ENCODE peak calls at places on chromosome 1, in six cellular contexts. One of them, this sample, is unnamed.

GRCh38 chr1:25246600-25247023 is 642 bp downstream of the RSRP1 start:
- DNase-seq in endodermal cell: peak; percentile 73
- DNase-seq in glomerular endothelial cell: no peak
- DNase-seq in stimulated activated CD4-positive, alpha-beta T cell treated with anti-CD3 and anti-CD28 coated beads, Interleukin-4, amount 100 ng/mL, for 24 hours: peak; percentile 22
- DNase-seq in CD8-positive, alpha-beta T cell: peak; percentile 38
- DNase-seq in NB4: no peak
- DNase-seq in this sample: no peak

GRCh38 chr1:234613128-234613875 is 3.3 kb upstream of the IRF2BP2 start:
- DNase-seq in endodermal cell: no peak
- DNase-seq in glomerular endothelial cell: no peak
- DNase-seq in stimulated activated CD4-positive, alpha-beta T cell treated with anti-CD3 and anti-CD28 coated beads, Interleukin-4, amount 100 ng/mL, for 24 hours: no peak
- DNase-seq in CD8-positive, alpha-beta T cell: no peak
- DNase-seq in NB4: peak; percentile 74
- DNase-seq in this sample: no peak

GRCh38 chr1:236301080-236301957 is 19.6 kb upstream of the ERO1B start:
- DNase-seq in endodermal cell: no peak
- DNase-seq in glomerular endothelial cell: no peak
- DNase-seq in stimulated activated CD4-positive, alpha-beta T cell treated with anti-CD3 and anti-CD28 coated beads, Interleukin-4, amount 100 ng/mL, for 24 hours: no peak
- DNase-seq in CD8-positive, alpha-beta T cell: no peak
- DNase-seq in NB4: no peak
- DNase-seq in this sample: no peak

GRCh38 chr1:160488347-160489058 is 34.6 kb downstream of the SLAMF6 start:
- DNase-seq in endodermal cell: no peak
- DNase-seq in glomerular endothelial cell: no peak
- DNase-seq in stimulated activated CD4-positive, alpha-beta T cell treated with anti-CD3 and anti-CD28 coated beads, Interleukin-4, amount 100 ng/mL, for 24 hours: no peak
- DNase-seq in CD8-positive, alpha-beta T cell: no peak
- DNase-seq in NB4: no peak
- DNase-seq in this sample: no peak

GRCh38 chr1:44405041-44405803 is at the start of gene RNF220:
- DNase-seq in endodermal cell: peak; percentile 91
- DNase-seq in glomerular endothelial cell: no peak
- DNase-seq in stimulated activated CD4-positive, alpha-beta T cell treated with anti-CD3 and anti-CD28 coated beads, Interleukin-4, amount 100 ng/mL, for 24 hours: peak; percentile 41
- DNase-seq in CD8-positive, alpha-beta T cell: peak; percentile 41
- DNase-seq in NB4: peak; percentile 51
- DNase-seq in this sample: peak; percentile 26

GRCh38 chr1:39808784-39809517 is 20.3 kb upstream of the BMP8B start:
- DNase-seq in endodermal cell: no peak
- DNase-seq in glomerular endothelial cell: no peak
- DNase-seq in stimulated activated CD4-positive, alpha-beta T cell treated with anti-CD3 and anti-CD28 coated beads, Interleukin-4, amount 100 ng/mL, for 24 hours: no peak
- DNase-seq in CD8-positive, alpha-beta T cell: no peak
- DNase-seq in NB4: no peak
- DNase-seq in this sample: no peak

GRCh38 chr1:211628446-211628845 is 47.0 kb downstream of the NEK2 start:
- DNase-seq in endodermal cell: no peak
- DNase-seq in glomerular endothelial cell: no peak
- DNase-seq in stimulated activated CD4-positive, alpha-beta T cell treated with anti-CD3 and anti-CD28 coated beads, Interleukin-4, amount 100 ng/mL, for 24 hours: no peak
- DNase-seq in CD8-positive, alpha-beta T cell: no peak
- DNase-seq in NB4: no peak
- DNase-seq in this sample: no peak

GRCh38 chr1:16922885-16923431 is 1.2 kb downstream of the CROCC start:
- DNase-seq in endodermal cell: no peak
- DNase-seq in glomerular endothelial cell: no peak
- DNase-seq in stimulated activated CD4-positive, alpha-beta T cell treated with anti-CD3 and anti-CD28 coated beads, Interleukin-4, amount 100 ng/mL, for 24 hours: no peak
- DNase-seq in CD8-positive, alpha-beta T cell: no peak
- DNase-seq in NB4: peak; percentile 41
- DNase-seq in this sample: no peak

GRCh38 chr1:55214214-55214902 is 806 bp downstream of the USP24 start:
- DNase-seq in endodermal cell: peak; percentile 87
- DNase-seq in glomerular endothelial cell: no peak
- DNase-seq in stimulated activated CD4-positive, alpha-beta T cell treated with anti-CD3 and anti-CD28 coated beads, Interleukin-4, amount 100 ng/mL, for 24 hours: peak; percentile 36
- DNase-seq in CD8-positive, alpha-beta T cell: peak; percentile 38
- DNase-seq in NB4: peak; percentile 75
- DNase-seq in this sample: no peak